ENCODE peak calls at places on chromosomes 6 and 20, in ten cellular contexts. One of them, this sample, is unnamed.
A peak's percentile ranks its signal among the peaks of the same experiment; 100 is the strongest.

GRCh38 chr6:17218749-17219093 is 62.4 kb upstream of the RBM24 start:
- DNase-seq in coronary artery: no peak
- DNase-seq in T-helper 17 cell: no peak
- DNase-seq in activated T-helper 1 cell treated with anti-CD3 and anti-CD28 coated beads, Interleukin-2, amount 50 U/mL, for 16 hours: no peak
- DNase-seq in cardiac fibroblast: no peak
- DNase-seq in NCI-H2171 treated with DMSO at 0.1 percent for 48 hours: no peak
- DNase-seq in T-helper 2 cell: no peak
- DNase-seq in stimulated activated CD8-positive, alpha-beta memory T cell treated with anti-CD3 and anti-CD28 coated beads, Interleukin-15, amount 100 ng/mL, for 24 hours: no peak
- DNase-seq in HEK293T: no peak
- DNase-seq in adipocyte: no peak
- DNase-seq in this sample: no peak

GRCh38 chr6:149990109-149990671 is 26.4 kb downstream of the ULBP1 start:
- DNase-seq in cardiac fibroblast: no peak
- DNase-seq in adipocyte: peak; percentile 11
- DNase-seq in NCI-H2171 treated with DMSO at 0.1 percent for 48 hours: no peak
- DNase-seq in coronary artery: no peak
- DNase-seq in T-helper 2 cell: no peak
- DNase-seq in T-helper 17 cell: no peak
- DNase-seq in activated T-helper 1 cell treated with anti-CD3 and anti-CD28 coated beads, Interleukin-2, amount 50 U/mL, for 16 hours: no peak
- DNase-seq in stimulated activated CD8-positive, alpha-beta memory T cell treated with anti-CD3 and anti-CD28 coated beads, Interleukin-15, amount 100 ng/mL, for 24 hours: no peak
- DNase-seq in HEK293T: peak; percentile 31
- DNase-seq in this sample: no peak

GRCh38 chr20:23637282-23638221 is at the start of gene CST3:
- DNase-seq in cardiac fibroblast: peak; percentile 92
- DNase-seq in NCI-H2171 treated with DMSO at 0.1 percent for 48 hours: peak; percentile 79
- DNase-seq in T-helper 2 cell: no peak
- DNase-seq in HEK293T: peak; percentile 84
- DNase-seq in stimulated activated CD8-positive, alpha-beta memory T cell treated with anti-CD3 and anti-CD28 coated beads, Interleukin-15, amount 100 ng/mL, for 24 hours: no peak
- DNase-seq in adipocyte: peak; percentile 95
- DNase-seq in T-helper 17 cell: no peak
- DNase-seq in activated T-helper 1 cell treated with anti-CD3 and anti-CD28 coated beads, Interleukin-2, amount 50 U/mL, for 16 hours: no peak
- DNase-seq in coronary artery: peak; percentile 92
- DNase-seq in this sample: peak; percentile 83

GRCh38 chr20:650954-651353 is 2.0 kb downstream of the SRXN1 start:
- DNase-seq in NCI-H2171 treated with DMSO at 0.1 percent for 48 hours: no peak
- DNase-seq in T-helper 17 cell: no peak
- DNase-seq in activated T-helper 1 cell treated with anti-CD3 and anti-CD28 coated beads, Interleukin-2, amount 50 U/mL, for 16 hours: no peak
- DNase-seq in cardiac fibroblast: peak; percentile 33
- DNase-seq in HEK293T: no peak
- DNase-seq in adipocyte: no peak
- DNase-seq in stimulated activated CD8-positive, alpha-beta memory T cell treated with anti-CD3 and anti-CD28 coated beads, Interleukin-15, amount 100 ng/mL, for 24 hours: no peak
- DNase-seq in T-helper 2 cell: no peak
- DNase-seq in coronary artery: no peak
- DNase-seq in this sample: no peak

GRCh38 chr6:136036601-136037000 is 185.1 kb downstream of the PDE7B start:
- DNase-seq in T-helper 2 cell: no peak
- DNase-seq in HEK293T: no peak
- DNase-seq in stimulated activated CD8-positive, alpha-beta memory T cell treated with anti-CD3 and anti-CD28 coated beads, Interleukin-15, amount 100 ng/mL, for 24 hours: no peak
- DNase-seq in activated T-helper 1 cell treated with anti-CD3 and anti-CD28 coated beads, Interleukin-2, amount 50 U/mL, for 16 hours: no peak
- DNase-seq in cardiac fibroblast: peak; percentile 65
- DNase-seq in coronary artery: no peak
- DNase-seq in NCI-H2171 treated with DMSO at 0.1 percent for 48 hours: no peak
- DNase-seq in adipocyte: peak; percentile 54
- DNase-seq in T-helper 17 cell: no peak
- DNase-seq in this sample: no peak

GRCh38 chr6:163841326-163841725 is 426.8 kb downstream of the QKI start:
- DNase-seq in activated T-helper 1 cell treated with anti-CD3 and anti-CD28 coated beads, Interleukin-2, amount 50 U/mL, for 16 hours: no peak
- DNase-seq in stimulated activated CD8-positive, alpha-beta memory T cell treated with anti-CD3 and anti-CD28 coated beads, Interleukin-15, amount 100 ng/mL, for 24 hours: no peak
- DNase-seq in cardiac fibroblast: no peak
- DNase-seq in adipocyte: no peak
- DNase-seq in coronary artery: no peak
- DNase-seq in T-helper 17 cell: no peak
- DNase-seq in NCI-H2171 treated with DMSO at 0.1 percent for 48 hours: no peak
- DNase-seq in T-helper 2 cell: no peak
- DNase-seq in HEK293T: no peak
- DNase-seq in this sample: no peak

GRCh38 chr6:116561377-116562018 is 7.9 kb downstream of the CALHM4 start:
- DNase-seq in NCI-H2171 treated with DMSO at 0.1 percent for 48 hours: peak; percentile 76
- DNase-seq in T-helper 17 cell: peak; percentile 21
- DNase-seq in activated T-helper 1 cell treated with anti-CD3 and anti-CD28 coated beads, Interleukin-2, amount 50 U/mL, for 16 hours: peak; percentile 37
- DNase-seq in adipocyte: peak; percentile 90
- DNase-seq in stimulated activated CD8-positive, alpha-beta memory T cell treated with anti-CD3 and anti-CD28 coated beads, Interleukin-15, amount 100 ng/mL, for 24 hours: peak; percentile 23
- DNase-seq in T-helper 2 cell: peak; percentile 36
- DNase-seq in coronary artery: peak; percentile 79
- DNase-seq in HEK293T: peak; percentile 73
- DNase-seq in cardiac fibroblast: peak; percentile 86
- DNase-seq in this sample: no peak

GRCh38 chr6:29554764-29555163 is 4.8 kb downstream of the UBD start:
- DNase-seq in adipocyte: no peak
- DNase-seq in HEK293T: no peak
- DNase-seq in cardiac fibroblast: no peak
- DNase-seq in stimulated activated CD8-positive, alpha-beta memory T cell treated with anti-CD3 and anti-CD28 coated beads, Interleukin-15, amount 100 ng/mL, for 24 hours: no peak
- DNase-seq in T-helper 17 cell: no peak
- DNase-seq in coronary artery: no peak
- DNase-seq in activated T-helper 1 cell treated with anti-CD3 and anti-CD28 coated beads, Interleukin-2, amount 50 U/mL, for 16 hours: no peak
- DNase-seq in NCI-H2171 treated with DMSO at 0.1 percent for 48 hours: no peak
- DNase-seq in T-helper 2 cell: no peak
- DNase-seq in this sample: no peak

GRCh38 chr6:144416773-144417172 is 131.6 kb downstream of the UTRN start:
- DNase-seq in stimulated activated CD8-positive, alpha-beta memory T cell treated with anti-CD3 and anti-CD28 coated beads, Interleukin-15, amount 100 ng/mL, for 24 hours: no peak
- DNase-seq in adipocyte: no peak
- DNase-seq in cardiac fibroblast: no peak
- DNase-seq in T-helper 17 cell: no peak
- DNase-seq in T-helper 2 cell: no peak
- DNase-seq in activated T-helper 1 cell treated with anti-CD3 and anti-CD28 coated beads, Interleukin-2, amount 50 U/mL, for 16 hours: no peak
- DNase-seq in NCI-H2171 treated with DMSO at 0.1 percent for 48 hours: no peak
- DNase-seq in HEK293T: no peak
- DNase-seq in coronary artery: no peak
- DNase-seq in this sample: no peak

GRCh38 chr6:166005401-166005845 is 162.2 kb downstream of the TBXT start:
- DNase-seq in activated T-helper 1 cell treated with anti-CD3 and anti-CD28 coated beads, Interleukin-2, amount 50 U/mL, for 16 hours: no peak
- DNase-seq in T-helper 17 cell: no peak
- DNase-seq in HEK293T: no peak
- DNase-seq in T-helper 2 cell: no peak
- DNase-seq in stimulated activated CD8-positive, alpha-beta memory T cell treated with anti-CD3 and anti-CD28 coated beads, Interleukin-15, amount 100 ng/mL, for 24 hours: no peak
- DNase-seq in cardiac fibroblast: peak; percentile 59
- DNase-seq in NCI-H2171 treated with DMSO at 0.1 percent for 48 hours: no peak
- DNase-seq in adipocyte: no peak
- DNase-seq in coronary artery: no peak
- DNase-seq in this sample: no peak

GRCh38 chr6:25389501-25389900 is 110.3 kb downstream of the CARMIL1 start:
- DNase-seq in adipocyte: peak; percentile 29
- DNase-seq in T-helper 17 cell: no peak
- DNase-seq in activated T-helper 1 cell treated with anti-CD3 and anti-CD28 coated beads, Interleukin-2, amount 50 U/mL, for 16 hours: no peak
- DNase-seq in cardiac fibroblast: peak; percentile 78
- DNase-seq in stimulated activated CD8-positive, alpha-beta memory T cell treated with anti-CD3 and anti-CD28 coated beads, Interleukin-15, amount 100 ng/mL, for 24 hours: no peak
- DNase-seq in coronary artery: no peak
- DNase-seq in T-helper 2 cell: no peak
- DNase-seq in HEK293T: no peak
- DNase-seq in NCI-H2171 treated with DMSO at 0.1 percent for 48 hours: no peak
- DNase-seq in this sample: no peak

GRCh38 chr6:118589186-118589585 is 41.1 kb downstream of the PLN start:
- DNase-seq in activated T-helper 1 cell treated with anti-CD3 and anti-CD28 coated beads, Interleukin-2, amount 50 U/mL, for 16 hours: no peak
- DNase-seq in adipocyte: peak; percentile 20
- DNase-seq in cardiac fibroblast: peak; percentile 29
- DNase-seq in T-helper 17 cell: no peak
- DNase-seq in T-helper 2 cell: no peak
- DNase-seq in HEK293T: no peak
- DNase-seq in coronary artery: no peak
- DNase-seq in stimulated activated CD8-positive, alpha-beta memory T cell treated with anti-CD3 and anti-CD28 coated beads, Interleukin-15, amount 100 ng/mL, for 24 hours: no peak
- DNase-seq in NCI-H2171 treated with DMSO at 0.1 percent for 48 hours: no peak
- DNase-seq in this sample: no peak

GRCh38 chr6:95280690-95281273 is 296.6 kb upstream of the MANEA start:
- DNase-seq in HEK293T: peak; percentile 8
- DNase-seq in NCI-H2171 treated with DMSO at 0.1 percent for 48 hours: peak; percentile 62
- DNase-seq in activated T-helper 1 cell treated with anti-CD3 and anti-CD28 coated beads, Interleukin-2, amount 50 U/mL, for 16 hours: no peak
- DNase-seq in T-helper 17 cell: no peak
- DNase-seq in T-helper 2 cell: no peak
- DNase-seq in adipocyte: peak; percentile 34
- DNase-seq in stimulated activated CD8-positive, alpha-beta memory T cell treated with anti-CD3 and anti-CD28 coated beads, Interleukin-15, amount 100 ng/mL, for 24 hours: no peak
- DNase-seq in cardiac fibroblast: peak; percentile 15
- DNase-seq in coronary artery: no peak
- DNase-seq in this sample: no peak

GRCh38 chr6:154249499-154250298 is 106.9 kb downstream of the IPCEF1 start:
- DNase-seq in T-helper 17 cell: no peak
- DNase-seq in activated T-helper 1 cell treated with anti-CD3 and anti-CD28 coated beads, Interleukin-2, amount 50 U/mL, for 16 hours: no peak
- DNase-seq in HEK293T: no peak
- DNase-seq in coronary artery: no peak
- DNase-seq in stimulated activated CD8-positive, alpha-beta memory T cell treated with anti-CD3 and anti-CD28 coated beads, Interleukin-15, amount 100 ng/mL, for 24 hours: no peak
- DNase-seq in cardiac fibroblast: no peak
- DNase-seq in T-helper 2 cell: peak; percentile 60
- DNase-seq in NCI-H2171 treated with DMSO at 0.1 percent for 48 hours: no peak
- DNase-seq in adipocyte: no peak
- DNase-seq in this sample: no peak

GRCh38 chr6:35568967-35569606 is 56.4 kb upstream of the TULP1 start:
- DNase-seq in HEK293T: peak; percentile 45
- DNase-seq in T-helper 17 cell: no peak
- DNase-seq in coronary artery: no peak
- DNase-seq in activated T-helper 1 cell treated with anti-CD3 and anti-CD28 coated beads, Interleukin-2, amount 50 U/mL, for 16 hours: peak; percentile 5
- DNase-seq in adipocyte: no peak
- DNase-seq in T-helper 2 cell: no peak
- DNase-seq in NCI-H2171 treated with DMSO at 0.1 percent for 48 hours: peak; percentile 94
- DNase-seq in cardiac fibroblast: peak; percentile 63
- DNase-seq in stimulated activated CD8-positive, alpha-beta memory T cell treated with anti-CD3 and anti-CD28 coated beads, Interleukin-15, amount 100 ng/mL, for 24 hours: peak; percentile 3
- DNase-seq in this sample: peak; percentile 83

GRCh38 chr20:5096463-5096862 is 23.3 kb downstream of the PCNA start:
- DNase-seq in cardiac fibroblast: no peak
- DNase-seq in T-helper 17 cell: no peak
- DNase-seq in stimulated activated CD8-positive, alpha-beta memory T cell treated with anti-CD3 and anti-CD28 coated beads, Interleukin-15, amount 100 ng/mL, for 24 hours: no peak
- DNase-seq in activated T-helper 1 cell treated with anti-CD3 and anti-CD28 coated beads, Interleukin-2, amount 50 U/mL, for 16 hours: no peak
- DNase-seq in HEK293T: no peak
- DNase-seq in NCI-H2171 treated with DMSO at 0.1 percent for 48 hours: peak; percentile 71
- DNase-seq in coronary artery: no peak
- DNase-seq in adipocyte: no peak
- DNase-seq in T-helper 2 cell: no peak
- DNase-seq in this sample: no peak

GRCh38 chr6:110813813-110814487 is 1.3 kb downstream of the CDK19 start:
- DNase-seq in T-helper 2 cell: no peak
- DNase-seq in stimulated activated CD8-positive, alpha-beta memory T cell treated with anti-CD3 and anti-CD28 coated beads, Interleukin-15, amount 100 ng/mL, for 24 hours: no peak
- DNase-seq in adipocyte: no peak
- DNase-seq in HEK293T: no peak
- DNase-seq in T-helper 17 cell: no peak
- DNase-seq in activated T-helper 1 cell treated with anti-CD3 and anti-CD28 coated beads, Interleukin-2, amount 50 U/mL, for 16 hours: no peak
- DNase-seq in coronary artery: no peak
- DNase-seq in NCI-H2171 treated with DMSO at 0.1 percent for 48 hours: peak; percentile 52
- DNase-seq in cardiac fibroblast: no peak
- DNase-seq in this sample: no peak

GRCh38 chr20:32685541-32686529 is 12.1 kb upstream of the C20orf203 start:
- DNase-seq in NCI-H2171 treated with DMSO at 0.1 percent for 48 hours: no peak
- DNase-seq in activated T-helper 1 cell treated with anti-CD3 and anti-CD28 coated beads, Interleukin-2, amount 50 U/mL, for 16 hours: no peak
- DNase-seq in cardiac fibroblast: peak; percentile 86
- DNase-seq in stimulated activated CD8-positive, alpha-beta memory T cell treated with anti-CD3 and anti-CD28 coated beads, Interleukin-15, amount 100 ng/mL, for 24 hours: no peak
- DNase-seq in T-helper 17 cell: no peak
- DNase-seq in adipocyte: peak; percentile 96
- DNase-seq in coronary artery: no peak
- DNase-seq in T-helper 2 cell: no peak
- DNase-seq in HEK293T: no peak
- DNase-seq in this sample: no peak

GRCh38 chr20:45341939-45342862 is 6.0 kb downstream of the SDC4 start:
- DNase-seq in T-helper 2 cell: no peak
- DNase-seq in cardiac fibroblast: peak; percentile 62
- DNase-seq in adipocyte: peak; percentile 63
- DNase-seq in NCI-H2171 treated with DMSO at 0.1 percent for 48 hours: no peak
- DNase-seq in coronary artery: peak; percentile 94
- DNase-seq in stimulated activated CD8-positive, alpha-beta memory T cell treated with anti-CD3 and anti-CD28 coated beads, Interleukin-15, amount 100 ng/mL, for 24 hours: no peak
- DNase-seq in T-helper 17 cell: no peak
- DNase-seq in activated T-helper 1 cell treated with anti-CD3 and anti-CD28 coated beads, Interleukin-2, amount 50 U/mL, for 16 hours: no peak
- DNase-seq in HEK293T: peak; percentile 36
- DNase-seq in this sample: no peak

GRCh38 chr20:34283844-34284243 is 19.3 kb downstream of the AHCY start:
- DNase-seq in coronary artery: no peak
- DNase-seq in T-helper 17 cell: no peak
- DNase-seq in adipocyte: no peak
- DNase-seq in HEK293T: no peak
- DNase-seq in NCI-H2171 treated with DMSO at 0.1 percent for 48 hours: no peak
- DNase-seq in activated T-helper 1 cell treated with anti-CD3 and anti-CD28 coated beads, Interleukin-2, amount 50 U/mL, for 16 hours: no peak
- DNase-seq in cardiac fibroblast: no peak
- DNase-seq in stimulated activated CD8-positive, alpha-beta memory T cell treated with anti-CD3 and anti-CD28 coated beads, Interleukin-15, amount 100 ng/mL, for 24 hours: no peak
- DNase-seq in T-helper 2 cell: no peak
- DNase-seq in this sample: no peak

GRCh38 chr6:30819287-30819917 is 64.9 kb upstream of the DDR1 start:
- DNase-seq in T-helper 2 cell: no peak
- DNase-seq in coronary artery: no peak
- DNase-seq in adipocyte: no peak
- DNase-seq in stimulated activated CD8-positive, alpha-beta memory T cell treated with anti-CD3 and anti-CD28 coated beads, Interleukin-15, amount 100 ng/mL, for 24 hours: no peak
- DNase-seq in HEK293T: no peak
- DNase-seq in NCI-H2171 treated with DMSO at 0.1 percent for 48 hours: no peak
- DNase-seq in activated T-helper 1 cell treated with anti-CD3 and anti-CD28 coated beads, Interleukin-2, amount 50 U/mL, for 16 hours: peak; percentile 42
- DNase-seq in T-helper 17 cell: no peak
- DNase-seq in cardiac fibroblast: no peak
- DNase-seq in this sample: no peak

GRCh38 chr20:53994088-53994487 is 76.3 kb downstream of the BCAS1 start:
- DNase-seq in coronary artery: no peak
- DNase-seq in cardiac fibroblast: no peak
- DNase-seq in T-helper 2 cell: no peak
- DNase-seq in NCI-H2171 treated with DMSO at 0.1 percent for 48 hours: no peak
- DNase-seq in HEK293T: no peak
- DNase-seq in adipocyte: no peak
- DNase-seq in stimulated activated CD8-positive, alpha-beta memory T cell treated with anti-CD3 and anti-CD28 coated beads, Interleukin-15, amount 100 ng/mL, for 24 hours: no peak
- DNase-seq in T-helper 17 cell: no peak
- DNase-seq in activated T-helper 1 cell treated with anti-CD3 and anti-CD28 coated beads, Interleukin-2, amount 50 U/mL, for 16 hours: no peak
- DNase-seq in this sample: no peak

GRCh38 chr20:36802326-36803223 is 29.0 kb upstream of the DSN1 start:
- DNase-seq in stimulated activated CD8-positive, alpha-beta memory T cell treated with anti-CD3 and anti-CD28 coated beads, Interleukin-15, amount 100 ng/mL, for 24 hours: no peak
- DNase-seq in activated T-helper 1 cell treated with anti-CD3 and anti-CD28 coated beads, Interleukin-2, amount 50 U/mL, for 16 hours: no peak
- DNase-seq in T-helper 17 cell: no peak
- DNase-seq in NCI-H2171 treated with DMSO at 0.1 percent for 48 hours: no peak
- DNase-seq in T-helper 2 cell: no peak
- DNase-seq in cardiac fibroblast: peak; percentile 51
- DNase-seq in coronary artery: no peak
- DNase-seq in adipocyte: no peak
- DNase-seq in HEK293T: no peak
- DNase-seq in this sample: no peak

GRCh38 chr20:61874421-61875068 is 191.1 kb downstream of the TAF4 start:
- DNase-seq in coronary artery: no peak
- DNase-seq in adipocyte: no peak
- DNase-seq in T-helper 17 cell: no peak
- DNase-seq in NCI-H2171 treated with DMSO at 0.1 percent for 48 hours: no peak
- DNase-seq in HEK293T: peak; percentile 30
- DNase-seq in activated T-helper 1 cell treated with anti-CD3 and anti-CD28 coated beads, Interleukin-2, amount 50 U/mL, for 16 hours: no peak
- DNase-seq in T-helper 2 cell: no peak
- DNase-seq in cardiac fibroblast: no peak
- DNase-seq in stimulated activated CD8-positive, alpha-beta memory T cell treated with anti-CD3 and anti-CD28 coated beads, Interleukin-15, amount 100 ng/mL, for 24 hours: no peak
- DNase-seq in this sample: peak; percentile 77

GRCh38 chr6:161135695-161136591 is 137.9 kb downstream of the AGPAT4 start:
- DNase-seq in activated T-helper 1 cell treated with anti-CD3 and anti-CD28 coated beads, Interleukin-2, amount 50 U/mL, for 16 hours: no peak
- DNase-seq in T-helper 2 cell: no peak
- DNase-seq in T-helper 17 cell: no peak
- DNase-seq in stimulated activated CD8-positive, alpha-beta memory T cell treated with anti-CD3 and anti-CD28 coated beads, Interleukin-15, amount 100 ng/mL, for 24 hours: no peak
- DNase-seq in HEK293T: no peak
- DNase-seq in NCI-H2171 treated with DMSO at 0.1 percent for 48 hours: no peak
- DNase-seq in coronary artery: no peak
- DNase-seq in adipocyte: no peak
- DNase-seq in cardiac fibroblast: no peak
- DNase-seq in this sample: no peak

GRCh38 chr6:126039284-126039683 is 52.9 kb downstream of the TRMT11 start:
- DNase-seq in cardiac fibroblast: peak; percentile 45
- DNase-seq in activated T-helper 1 cell treated with anti-CD3 and anti-CD28 coated beads, Interleukin-2, amount 50 U/mL, for 16 hours: no peak
- DNase-seq in T-helper 2 cell: no peak
- DNase-seq in adipocyte: peak; percentile 13
- DNase-seq in coronary artery: no peak
- DNase-seq in HEK293T: no peak
- DNase-seq in stimulated activated CD8-positive, alpha-beta memory T cell treated with anti-CD3 and anti-CD28 coated beads, Interleukin-15, amount 100 ng/mL, for 24 hours: no peak
- DNase-seq in T-helper 17 cell: no peak
- DNase-seq in NCI-H2171 treated with DMSO at 0.1 percent for 48 hours: no peak
- DNase-seq in this sample: no peak

GRCh38 chr6:73695619-73696421 is at the start of gene CD109:
- DNase-seq in NCI-H2171 treated with DMSO at 0.1 percent for 48 hours: peak; percentile 25
- DNase-seq in HEK293T: peak; percentile 51
- DNase-seq in T-helper 17 cell: peak; percentile 19
- DNase-seq in adipocyte: peak; percentile 79
- DNase-seq in T-helper 2 cell: no peak
- DNase-seq in activated T-helper 1 cell treated with anti-CD3 and anti-CD28 coated beads, Interleukin-2, amount 50 U/mL, for 16 hours: peak; percentile 35
- DNase-seq in stimulated activated CD8-positive, alpha-beta memory T cell treated with anti-CD3 and anti-CD28 coated beads, Interleukin-15, amount 100 ng/mL, for 24 hours: peak; percentile 22
- DNase-seq in coronary artery: no peak
- DNase-seq in cardiac fibroblast: peak; percentile 83
- DNase-seq in this sample: peak; percentile 33

GRCh38 chr6:53042112-53042511 is 23.1 kb upstream of the FBXO9 start:
- DNase-seq in coronary artery: no peak
- DNase-seq in HEK293T: no peak
- DNase-seq in cardiac fibroblast: peak; percentile 75
- DNase-seq in T-helper 2 cell: no peak
- DNase-seq in stimulated activated CD8-positive, alpha-beta memory T cell treated with anti-CD3 and anti-CD28 coated beads, Interleukin-15, amount 100 ng/mL, for 24 hours: no peak
- DNase-seq in adipocyte: peak; percentile 91
- DNase-seq in T-helper 17 cell: no peak
- DNase-seq in activated T-helper 1 cell treated with anti-CD3 and anti-CD28 coated beads, Interleukin-2, amount 50 U/mL, for 16 hours: no peak
- DNase-seq in NCI-H2171 treated with DMSO at 0.1 percent for 48 hours: no peak
- DNase-seq in this sample: no peak